ENCODE peak calls at places on chromosome 7, in five cellular contexts. L is activated T-helper 1 cell treated with anti-CD3 and anti-CD28 coated beads, Interleukin-12 subunit alpha, Interleukin-12 subunit beta, Interleukin-2, Interleukin-4 antibody, amounts not matched to agents 30 ng/mL and 10 ng/mL and 1 ng/mL, durations not matched to agents 14 hours and 24 hours and 36 hours; V is GM13976; P is T-helper 2 cell; Y is NCI-H345. A is an unnamed sample.
A peak's percentile ranks its signal among the peaks of the same experiment; 100 is the strongest.

GRCh38 chr7:69318794-69319193 is 279.5 kb upstream of the AUTS2 start:
- DNase-seq in L (no peak), V (no peak), P (no peak), Y (no peak), A (peak; percentile 32)

GRCh38 chr7:139734395-139734794 is 43.4 kb downstream of the HIPK2 start:
- DNase-seq in L (no peak), V (no peak), P (no peak), Y (no peak), A (no peak)

GRCh38 chr7:707296-708000 is 19.1 kb upstream of the DNAAF5 start:
- DNase-seq in L (no peak), P (no peak), Y (no peak), V (no peak), A (no peak)

GRCh38 chr7:128060018-128060417 is 28.8 kb upstream of the LRRC4 start:
- DNase-seq in P (no peak), Y (no peak), L (no peak), V (no peak), A (no peak)

GRCh38 chr7:105677803-105678583 is 96.7 kb upstream of the EFCAB10 start:
- DNase-seq in L (peak; percentile 60), Y (no peak), P (no peak), V (no peak), A (no peak)

GRCh38 chr7:2452074-2452507 is 24.1 kb downstream of the GRIFIN start:
- DNase-seq in V (peak; percentile 76), Y (no peak), P (no peak), L (no peak), A (peak; percentile 25)

GRCh38 chr7:155646669-155647068 is 2.2 kb downstream of the RBM33 start:
- DNase-seq in P (no peak), V (no peak), L (no peak), Y (no peak), A (no peak)

GRCh38 chr7:130649004-130649790 is 19.4 kb downstream of the COPG2 start:
- DNase-seq in P (no peak), V (peak; percentile 62), L (peak; percentile 5), Y (no peak), A (no peak)

GRCh38 chr7:158244873-158245723 is 342.5 kb downstream of the PTPRN2 start:
- DNase-seq in Y (no peak), P (no peak), L (no peak), V (peak; percentile 21), A (no peak)

GRCh38 chr7:137975768-137976167 is 26.1 kb downstream of the CREB3L2 start:
- DNase-seq in Y (no peak), V (no peak), L (no peak), P (no peak), A (no peak)

GRCh38 chr7:157522189-157522588 is 185.4 kb downstream of the DNAJB6 start:
- DNase-seq in P (no peak), Y (no peak), V (no peak), L (no peak), A (no peak)

GRCh38 chr7:150983893-150984368 is 5.8 kb upstream of the KCNH2 start:
- DNase-seq in P (no peak), Y (no peak), V (no peak), L (no peak), A (no peak)

GRCh38 chr7:83502636-83503035 is 146.3 kb downstream of the SEMA3E start:
- DNase-seq in Y (no peak), V (no peak), P (no peak), L (no peak), A (no peak)

GRCh38 chr7:129574487-129574886 is 37.0 kb upstream of the NRF1 start:
- DNase-seq in L (no peak), V (no peak), P (no peak), Y (no peak), A (no peak)

GRCh38 chr7:127751723-127752448 is 99.9 kb downstream of the SND1 start:
- DNase-seq in Y (peak; percentile 19), L (no peak), P (no peak), V (no peak), A (no peak)

GRCh38 chr7:6510476-6511133 is 40.7 kb downstream of the GRID2IP start:
- DNase-seq in L (no peak), V (no peak), Y (no peak), P (no peak), A (no peak)

GRCh38 chr7:66050990-66051424 is 24.6 kb upstream of the ASL start:
- DNase-seq in V (no peak), P (no peak), L (no peak), Y (peak; percentile 53), A (no peak)

GRCh38 chr7:92644406-92645113 is 54.4 kb upstream of the FAM133B start:
- DNase-seq in V (no peak), P (no peak), Y (no peak), L (no peak), A (no peak)

GRCh38 chr7:130356760-130357611 is 12.4 kb downstream of the CPA5 start:
- DNase-seq in P (no peak), Y (peak; percentile 45), L (no peak), V (no peak), A (no peak)

GRCh38 chr7:119783799-119784198 is 489.2 kb upstream of the KCND2 start:
- DNase-seq in L (no peak), Y (peak; percentile 62), V (no peak), P (no peak), A (no peak)